ENCODE peak calls at places on chromosomes 11 and 22, in ten cellular contexts. Y is HCT116, K is tibial nerve, L is uterus, C is fibroblast of villous mesenchyme, E is GM12865, T is tibial artery, W is right cardiac atrium, J is PC-9, Q is foreskin fibroblast. N is an unnamed sample.

GRCh38 chr11:54832676-54833075 is 126.0 kb downstream of the OR4A5 start:
- DNase-seq in Y (no peak), K (no peak), L (no peak), C (no peak), E (no peak), T (no peak), W (no peak), J (no peak), Q (no peak), N (no peak)

GRCh38 chr22:33984211-33984610 is 63.9 kb upstream of the LARGE1 start:
- DNase-seq in Y (no peak), K (no peak), L (no peak), C (no peak), E (no peak), T (no peak), W (no peak), J (no peak), Q (no peak), N (no peak)

GRCh38 chr11:326842-327580 is 6.4 kb upstream of the IFITM3 start:
- DNase-seq in Y (no peak), K (peak), L (peak), C (peak), E (peak), T (peak), W (peak), J (no peak), Q (peak), N (no peak)

GRCh38 chr11:31218847-31219246 is 150.7 kb downstream of the DCDC1 start:
- DNase-seq in Y (no peak), K (no peak), L (no peak), C (no peak), E (no peak), T (no peak), W (no peak), J (no peak), Q (no peak), N (no peak)

GRCh38 chr11:126357969-126358762 is 2.7 kb downstream of the ST3GAL4 start:
- DNase-seq in Y (no peak), K (no peak), L (no peak), C (no peak), E (no peak), T (no peak), W (peak), J (no peak), Q (no peak), N (no peak)

GRCh38 chr11:65069217-65069616 is 10.9 kb upstream of the NAALADL1 start:
- DNase-seq in Y (no peak), K (no peak), L (no peak), C (peak), E (peak), T (no peak), W (no peak), J (no peak), Q (no peak), N (no peak)

GRCh38 chr11:74579577-74580270 is 12.7 kb upstream of the POLD3 start:
- DNase-seq in Y (no peak), K (no peak), L (no peak), C (no peak), E (no peak), T (no peak), W (no peak), J (no peak), Q (no peak), N (no peak)

GRCh38 chr11:11996321-11997174 is 11.9 kb downstream of the DKK3 start:
- DNase-seq in Y (no peak), K (no peak), L (no peak), C (no peak), E (no peak), T (no peak), W (no peak), J (no peak), Q (no peak), N (no peak)

GRCh38 chr11:96145163-96145585 is 197.8 kb downstream of the MAML2 start:
- DNase-seq in Y (no peak), K (no peak), L (no peak), C (peak), E (no peak), T (no peak), W (no peak), J (peak), Q (no peak), N (peak)

GRCh38 chr11:110776091-110776490 is 63.9 kb upstream of the ARHGAP20 start:
- DNase-seq in Y (no peak), K (no peak), L (no peak), C (no peak), E (no peak), T (no peak), W (no peak), J (no peak), Q (no peak), N (no peak)

GRCh38 chr11:84580338-84580737 is 1046.8 kb downstream of the DLG2 start:
- DNase-seq in Y (no peak), K (no peak), L (no peak), C (no peak), E (no peak), T (no peak), W (no peak), J (no peak), Q (no peak), N (no peak)

GRCh38 chr22:36929621-36930020 is 16.2 kb downstream of the CSF2RB start:
- DNase-seq in Y (no peak), K (no peak), L (no peak), C (no peak), E (no peak), T (no peak), W (no peak), J (no peak), Q (no peak), N (no peak)

GRCh38 chr22:19520566-19521305 is 3.5 kb downstream of the CLDN5 start:
- DNase-seq in Y (no peak), K (no peak), L (no peak), C (no peak), E (no peak), T (no peak), W (no peak), J (no peak), Q (no peak), N (no peak)

DNA sequence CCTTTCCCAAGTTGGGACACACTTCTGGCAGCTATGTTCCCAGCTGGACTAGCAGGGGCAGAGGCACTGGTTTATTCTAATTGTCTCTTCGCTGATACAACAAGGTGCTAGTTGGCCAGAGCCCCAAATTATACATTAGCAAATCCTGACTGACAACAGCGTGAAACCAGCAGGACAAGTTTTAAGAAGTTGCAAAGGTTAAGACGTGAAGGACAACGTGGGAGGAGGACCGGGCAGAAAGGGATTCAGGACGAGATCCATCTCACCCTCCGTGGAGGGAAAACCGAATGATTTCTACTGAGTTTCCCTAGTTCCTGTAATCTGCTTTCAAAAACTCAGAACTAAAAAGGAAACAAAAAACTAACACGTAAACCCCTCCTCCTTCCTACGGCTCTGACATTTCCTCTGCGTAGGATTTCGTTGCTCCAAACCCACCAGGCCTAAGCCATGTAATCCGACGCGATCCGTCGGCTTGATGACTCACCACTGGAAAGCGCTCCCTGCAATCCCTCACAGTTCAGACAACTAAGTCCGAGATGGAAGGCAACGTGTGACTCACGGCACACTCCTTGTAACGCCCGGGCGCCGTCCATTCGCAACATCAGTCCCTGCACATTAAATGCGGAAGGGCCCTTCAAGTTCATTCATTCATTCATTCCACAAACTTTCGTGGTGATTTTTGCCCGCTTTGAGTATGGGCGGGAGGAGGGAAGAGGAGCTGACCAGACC is 703 bp downstream of the POGLUT3 start:
- DNase-seq in Y (peak), K (peak), L (peak), C (peak), E (peak), T (peak), W (peak), J (peak), Q (peak), N (peak)
- H3K4me3 ChIP-seq in Y (peak), K (peak), L (peak), C (peak), E (peak), T (peak), W (peak), J (peak), Q (peak), N (no peak)

DNA sequence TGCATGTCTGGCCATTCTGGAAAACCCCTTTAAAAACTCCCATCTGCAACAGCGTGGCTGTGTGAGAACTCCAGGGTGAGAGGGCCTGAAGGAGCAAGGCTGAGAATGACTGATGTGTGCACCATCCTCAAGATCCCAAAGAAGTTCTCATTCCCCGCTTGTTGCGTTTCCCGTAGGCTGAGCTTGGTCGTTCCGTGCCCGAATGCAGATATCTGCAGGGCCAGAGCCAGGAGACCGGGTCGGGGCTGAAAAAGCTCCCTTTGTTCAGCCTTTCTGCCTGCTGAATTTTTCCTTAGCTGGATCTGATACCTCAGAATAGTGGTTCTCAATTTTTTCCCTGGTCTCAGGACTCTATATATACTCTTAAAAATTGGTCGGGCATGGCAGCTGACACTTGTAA is 73.0 kb downstream of the NAT10 start:
- DNase-seq in Y (no peak), K (no peak), L (no peak), C (no peak), E (peak), T (no peak), W (no peak), J (no peak), Q (no peak), N (no peak)
- H3K4me3 ChIP-seq in Y (no peak), K (no peak), L (no peak), C (no peak), E (no peak), T (no peak), W (no peak), J (no peak), Q (no peak), N (no peak)

GRCh38 chr22:17767236-17768065 is 6.8 kb downstream of the BID start:
- DNase-seq in Y (no peak), K (no peak), L (no peak), C (no peak), E (peak), T (no peak), W (no peak), J (no peak), Q (no peak), N (no peak)
- H3K4me3 ChIP-seq in Y (no peak), K (no peak), L (no peak), C (no peak), E (no peak), T (no peak), W (no peak), J (no peak), Q (no peak), N (no peak)

DNA sequence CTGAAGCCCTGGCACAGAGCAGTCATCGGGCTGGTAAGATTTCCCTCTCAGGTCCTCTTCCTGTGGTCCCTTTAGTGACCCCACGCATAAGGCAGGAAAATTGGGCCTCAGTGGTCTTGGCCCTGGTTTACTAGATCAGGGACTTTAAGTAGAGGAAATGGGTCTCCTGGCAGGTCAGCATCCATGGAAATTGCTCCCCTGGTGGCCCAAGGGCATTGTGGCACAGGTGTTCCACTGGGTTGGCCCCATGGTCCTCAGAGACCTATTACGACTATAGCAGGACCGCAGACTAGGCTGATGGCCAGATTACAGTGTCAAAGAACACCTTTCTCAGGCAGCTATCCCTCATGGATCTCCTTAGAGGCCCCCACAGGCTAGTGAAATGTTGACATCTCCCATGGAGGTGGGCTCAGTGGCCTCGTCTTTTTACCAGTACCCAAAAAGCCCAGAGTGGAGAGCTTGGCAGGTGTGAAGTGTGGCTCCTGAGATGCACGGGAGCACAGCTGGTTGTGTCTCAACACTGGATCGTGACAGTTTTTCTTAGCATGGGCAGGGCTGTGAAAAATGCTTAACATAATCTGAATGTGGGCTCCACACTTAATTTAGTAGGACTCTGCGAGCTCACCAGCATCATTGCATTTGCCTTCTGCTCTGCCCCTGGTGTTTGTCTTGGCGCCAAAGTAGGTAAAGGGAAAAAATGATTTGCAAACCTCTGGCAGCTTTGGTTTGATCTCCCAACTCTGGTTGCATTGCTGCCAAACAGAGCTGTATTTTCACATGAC is 74.2 kb downstream of the ZBTB16 start:
- DNase-seq in Y (no peak), K (no peak), L (peak), C (no peak), E (no peak), T (peak), W (no peak), J (no peak), Q (no peak), N (no peak)
- H3K4me3 ChIP-seq in Y (no peak), K (no peak), L (no peak), C (no peak), E (no peak), T (peak), W (no peak), J (no peak), Q (no peak), N (no peak)

DNA sequence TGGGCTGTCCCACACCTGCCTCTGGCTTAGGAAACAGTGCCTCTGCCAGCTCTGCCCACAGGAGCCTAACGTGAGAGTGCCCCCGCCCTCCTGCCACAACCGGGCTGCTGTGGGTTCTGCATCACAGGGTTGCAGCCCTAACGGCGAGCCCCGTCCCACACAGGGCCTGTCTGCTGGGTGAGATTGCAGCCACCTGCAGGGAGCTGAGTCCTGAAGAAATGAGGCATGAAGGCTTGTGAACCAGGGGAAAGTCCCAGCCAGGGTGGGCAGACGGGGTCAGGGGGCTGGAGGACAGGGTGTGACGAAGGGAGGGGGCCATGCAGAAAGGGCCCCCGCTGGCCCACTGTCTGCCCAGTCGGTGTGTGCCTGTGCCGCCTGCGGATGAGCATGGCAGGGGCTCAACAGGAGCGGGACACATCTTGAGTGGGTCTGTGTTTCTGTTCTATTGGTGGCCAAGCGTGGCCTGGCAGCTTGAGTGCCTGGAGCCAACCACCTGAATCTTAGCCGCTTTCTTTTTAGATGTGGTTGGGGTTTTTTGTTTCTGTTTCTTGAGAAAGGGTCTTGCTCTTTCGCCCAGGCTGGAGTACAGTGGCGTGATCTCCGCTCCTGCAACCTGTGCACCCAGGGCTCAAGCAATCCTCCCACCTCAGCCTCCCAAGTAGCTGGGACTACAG is 38.9 kb downstream of the CTTN start:
- DNase-seq in Y (no peak), K (no peak), L (no peak), C (no peak), E (peak), T (no peak), W (no peak), J (no peak), Q (no peak), N (no peak)
- H3K4me3 ChIP-seq in Y (no peak), K (no peak), L (no peak), C (no peak), E (no peak), T (no peak), W (no peak), J (no peak), Q (no peak), N (no peak)

GRCh38 chr11:61007383-61007970 is 36.0 kb downstream of the CD6 start:
- DNase-seq in Y (no peak), K (no peak), L (no peak), C (no peak), E (no peak), T (no peak), W (no peak), J (peak), Q (no peak), N (no peak)
- H3K4me3 ChIP-seq in Y (no peak), K (peak), L (peak), C (no peak), E (peak), T (peak), W (peak), J (no peak), Q (no peak), N (no peak)

DNA sequence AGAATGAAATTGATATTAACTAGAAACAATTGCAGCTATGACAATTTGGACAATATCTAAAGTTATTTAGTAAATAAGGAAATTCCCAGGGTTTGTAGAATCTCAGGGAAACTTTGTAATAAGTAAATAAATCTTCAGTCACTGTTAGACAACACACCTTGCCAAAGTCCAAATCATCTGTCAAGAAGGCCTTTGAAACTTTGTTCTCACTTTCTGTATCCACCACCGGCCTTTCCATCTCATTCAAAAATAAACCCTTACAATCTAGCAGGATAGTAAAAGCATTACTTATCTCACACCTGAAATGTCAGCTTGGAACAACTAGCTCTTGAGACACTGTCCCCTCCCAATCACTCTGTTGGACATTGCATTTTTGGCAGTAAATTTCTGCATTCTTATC is 7.9 kb downstream of the NNMT start:
- DNase-seq in Y (no peak), K (no peak), L (no peak), C (no peak), E (no peak), T (no peak), W (no peak), J (no peak), Q (no peak), N (no peak)
- H3K4me3 ChIP-seq in Y (no peak), K (no peak), L (no peak), C (peak), E (no peak), T (peak), W (no peak), J (no peak), Q (no peak), N (no peak)

DNA sequence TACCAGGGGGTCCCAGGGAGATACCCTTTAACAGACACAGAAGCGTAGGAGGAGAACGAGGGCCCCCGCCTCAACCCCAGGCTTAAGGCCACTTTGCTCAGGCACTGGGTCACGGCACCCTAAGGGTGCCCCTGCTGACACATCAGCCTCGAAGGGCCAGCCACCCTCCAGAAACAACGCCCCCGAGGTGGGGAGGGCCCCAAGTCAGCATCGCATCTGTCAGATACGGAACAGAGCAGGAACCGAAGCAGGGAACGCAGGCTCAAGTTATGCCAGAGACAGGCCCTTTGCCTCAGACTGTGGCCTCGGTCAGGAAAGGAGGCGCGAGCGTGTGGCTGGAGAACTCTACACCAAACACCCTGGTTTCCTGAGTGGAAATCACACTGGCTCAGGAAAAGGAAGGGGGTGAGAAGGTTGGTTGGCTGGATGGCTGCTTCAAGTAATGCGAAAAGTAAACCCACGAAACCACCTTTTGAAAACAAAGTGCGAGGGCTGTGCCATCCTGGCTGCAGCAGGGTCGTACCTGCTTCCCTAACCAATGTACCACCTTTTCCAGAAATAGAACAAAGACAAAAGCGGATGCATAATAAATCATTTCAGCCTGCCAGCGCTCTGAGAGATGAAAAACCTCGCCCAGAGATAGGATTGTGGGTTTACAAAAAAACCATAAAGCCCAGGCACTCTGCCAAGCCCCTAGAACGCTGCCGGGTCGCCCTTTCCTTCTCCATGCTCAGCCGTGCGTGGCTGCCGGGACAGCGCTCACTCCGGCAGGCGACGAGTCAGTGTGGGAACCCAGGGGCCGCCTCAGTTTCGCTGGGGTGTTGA is 38.5 kb downstream of the TRMU start:
- DNase-seq in Y (no peak), K (no peak), L (no peak), C (no peak), E (peak), T (no peak), W (no peak), J (peak), Q (no peak), N (no peak)
- H3K4me3 ChIP-seq in Y (no peak), K (no peak), L (no peak), C (no peak), E (no peak), T (no peak), W (no peak), J (peak), Q (no peak), N (no peak)

DNA sequence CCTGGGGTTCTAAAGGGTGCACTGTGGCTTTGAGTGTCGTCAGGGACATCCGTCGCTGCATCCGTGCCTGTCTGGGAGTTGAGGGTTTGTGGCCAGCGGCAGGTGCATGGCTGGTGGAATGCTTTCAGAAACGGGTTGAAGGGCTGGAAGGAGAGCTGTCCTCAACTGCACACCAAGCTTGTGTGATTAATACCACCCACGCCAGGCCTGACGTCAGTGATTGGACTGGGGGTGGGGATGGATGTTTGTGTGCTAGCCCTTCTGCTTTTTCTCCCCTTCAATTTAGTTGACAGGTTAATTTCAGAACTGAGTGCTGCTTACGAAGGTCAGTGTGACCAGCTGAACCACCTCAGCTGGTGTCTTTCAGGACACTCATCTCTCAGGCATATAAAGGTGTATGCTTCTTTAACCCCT is 3.2 kb upstream of the GAB2 start:
- DNase-seq in Y (no peak), K (peak), L (peak), C (peak), E (peak), T (peak), W (peak), J (no peak), Q (peak), N (no peak)
- H3K4me3 ChIP-seq in Y (no peak), K (no peak), L (no peak), C (no peak), E (no peak), T (no peak), W (no peak), J (no peak), Q (no peak), N (no peak)

GRCh38 chr11:3380706-3381570 is 2.0 kb upstream of the ZNF195 start:
- DNase-seq in Y (no peak), K (no peak), L (no peak), C (no peak), E (no peak), T (peak), W (peak), J (no peak), Q (peak), N (no peak)
- H3K4me3 ChIP-seq in Y (no peak), K (peak), L (peak), C (peak), E (no peak), T (peak), W (peak), J (no peak), Q (peak), N (no peak)